ENCODE peak calls at places on chromosome 15, in ten cellular contexts. One of them, this sample, is unnamed.

GRCh38 chr15:45168751-45169551 is 18.8 kb downstream of the SHF start:
- DNase-seq in stimulated activated naive CD8-positive, alpha-beta T cell treated with anti-CD3 and anti-CD28 coated beads, Interleukin-15, Interleukin-2, amounts not matched to agents 100 U/mL and 50 U/mL, for 24 hours: no peak
- DNase-seq in NCI-H2029: no peak
- DNase-seq in hypothalamus: no peak
- DNase-seq in T-helper 9 cell: no peak
- DNase-seq in NCI-H1417: no peak
- DNase-seq in sigmoid colon: no peak
- DNase-seq in Ammon's horn: no peak
- DNase-seq in iris pigment epithelial cell: no peak
- DNase-seq in coronary artery: peak; percentile 70
- DNase-seq in this sample: no peak

GRCh38 chr15:98160236-98160635 is 199.7 kb downstream of the ARRDC4 start:
- DNase-seq in stimulated activated naive CD8-positive, alpha-beta T cell treated with anti-CD3 and anti-CD28 coated beads, Interleukin-15, Interleukin-2, amounts not matched to agents 100 U/mL and 50 U/mL, for 24 hours: peak; percentile 6
- DNase-seq in NCI-H2029: no peak
- DNase-seq in hypothalamus: no peak
- DNase-seq in T-helper 9 cell: no peak
- DNase-seq in NCI-H1417: no peak
- DNase-seq in sigmoid colon: no peak
- DNase-seq in Ammon's horn: no peak
- DNase-seq in iris pigment epithelial cell: no peak
- DNase-seq in coronary artery: no peak
- DNase-seq in this sample: no peak

GRCh38 chr15:31605467-31605931 is 278.9 kb downstream of the KLF13 start:
- DNase-seq in stimulated activated naive CD8-positive, alpha-beta T cell treated with anti-CD3 and anti-CD28 coated beads, Interleukin-15, Interleukin-2, amounts not matched to agents 100 U/mL and 50 U/mL, for 24 hours: peak; percentile 15
- DNase-seq in NCI-H2029: no peak
- DNase-seq in hypothalamus: peak; percentile 23
- DNase-seq in T-helper 9 cell: no peak
- DNase-seq in NCI-H1417: no peak
- DNase-seq in sigmoid colon: no peak
- DNase-seq in Ammon's horn: peak; percentile 27
- DNase-seq in iris pigment epithelial cell: no peak
- DNase-seq in coronary artery: no peak
- DNase-seq in this sample: no peak

GRCh38 chr15:80698636-80699035 is 3.5 kb downstream of the ABHD17C start:
- DNase-seq in stimulated activated naive CD8-positive, alpha-beta T cell treated with anti-CD3 and anti-CD28 coated beads, Interleukin-15, Interleukin-2, amounts not matched to agents 100 U/mL and 50 U/mL, for 24 hours: no peak
- DNase-seq in NCI-H2029: no peak
- DNase-seq in hypothalamus: no peak
- DNase-seq in T-helper 9 cell: no peak
- DNase-seq in NCI-H1417: no peak
- DNase-seq in sigmoid colon: no peak
- DNase-seq in Ammon's horn: no peak
- DNase-seq in iris pigment epithelial cell: peak; percentile 21
- DNase-seq in coronary artery: no peak
- DNase-seq in this sample: no peak

GRCh38 chr15:60744826-60745225 is 265.9 kb upstream of the ICE2 start:
- DNase-seq in stimulated activated naive CD8-positive, alpha-beta T cell treated with anti-CD3 and anti-CD28 coated beads, Interleukin-15, Interleukin-2, amounts not matched to agents 100 U/mL and 50 U/mL, for 24 hours: no peak
- DNase-seq in NCI-H2029: no peak
- DNase-seq in hypothalamus: peak; percentile 27
- DNase-seq in T-helper 9 cell: no peak
- DNase-seq in NCI-H1417: no peak
- DNase-seq in sigmoid colon: peak; percentile 74
- DNase-seq in Ammon's horn: peak; percentile 76
- DNase-seq in iris pigment epithelial cell: no peak
- DNase-seq in coronary artery: peak; percentile 79
- DNase-seq in this sample: no peak

GRCh38 chr15:63797901-63798300 is 35.8 kb downstream of the HERC1 start:
- DNase-seq in stimulated activated naive CD8-positive, alpha-beta T cell treated with anti-CD3 and anti-CD28 coated beads, Interleukin-15, Interleukin-2, amounts not matched to agents 100 U/mL and 50 U/mL, for 24 hours: no peak
- DNase-seq in NCI-H2029: no peak
- DNase-seq in hypothalamus: no peak
- DNase-seq in T-helper 9 cell: no peak
- DNase-seq in NCI-H1417: no peak
- DNase-seq in sigmoid colon: no peak
- DNase-seq in Ammon's horn: no peak
- DNase-seq in iris pigment epithelial cell: no peak
- DNase-seq in coronary artery: no peak
- DNase-seq in this sample: no peak

GRCh38 chr15:42057744-42058646 is 36.4 kb downstream of the PLA2G4D start:
- DNase-seq in stimulated activated naive CD8-positive, alpha-beta T cell treated with anti-CD3 and anti-CD28 coated beads, Interleukin-15, Interleukin-2, amounts not matched to agents 100 U/mL and 50 U/mL, for 24 hours: no peak
- DNase-seq in NCI-H2029: no peak
- DNase-seq in hypothalamus: no peak
- DNase-seq in T-helper 9 cell: no peak
- DNase-seq in NCI-H1417: no peak
- DNase-seq in sigmoid colon: no peak
- DNase-seq in Ammon's horn: no peak
- DNase-seq in iris pigment epithelial cell: no peak
- DNase-seq in coronary artery: peak; percentile 67
- DNase-seq in this sample: no peak

GRCh38 chr15:57685719-57686118 is 20.8 kb upstream of the POLR2M start:
- DNase-seq in stimulated activated naive CD8-positive, alpha-beta T cell treated with anti-CD3 and anti-CD28 coated beads, Interleukin-15, Interleukin-2, amounts not matched to agents 100 U/mL and 50 U/mL, for 24 hours: no peak
- DNase-seq in NCI-H2029: no peak
- DNase-seq in hypothalamus: no peak
- DNase-seq in T-helper 9 cell: no peak
- DNase-seq in NCI-H1417: no peak
- DNase-seq in sigmoid colon: no peak
- DNase-seq in Ammon's horn: no peak
- DNase-seq in iris pigment epithelial cell: peak; percentile 17
- DNase-seq in coronary artery: no peak
- DNase-seq in this sample: no peak

GRCh38 chr15:41096178-41096577 is 19.9 kb downstream of the INO80 start:
- DNase-seq in stimulated activated naive CD8-positive, alpha-beta T cell treated with anti-CD3 and anti-CD28 coated beads, Interleukin-15, Interleukin-2, amounts not matched to agents 100 U/mL and 50 U/mL, for 24 hours: no peak
- DNase-seq in NCI-H2029: no peak
- DNase-seq in hypothalamus: no peak
- DNase-seq in T-helper 9 cell: no peak
- DNase-seq in NCI-H1417: no peak
- DNase-seq in sigmoid colon: no peak
- DNase-seq in Ammon's horn: no peak
- DNase-seq in iris pigment epithelial cell: no peak
- DNase-seq in coronary artery: no peak
- DNase-seq in this sample: no peak

GRCh38 chr15:79099692-79100091 is 9.1 kb upstream of the RASGRF1 start:
- DNase-seq in stimulated activated naive CD8-positive, alpha-beta T cell treated with anti-CD3 and anti-CD28 coated beads, Interleukin-15, Interleukin-2, amounts not matched to agents 100 U/mL and 50 U/mL, for 24 hours: no peak
- DNase-seq in NCI-H2029: no peak
- DNase-seq in hypothalamus: no peak
- DNase-seq in T-helper 9 cell: no peak
- DNase-seq in NCI-H1417: no peak
- DNase-seq in sigmoid colon: no peak
- DNase-seq in Ammon's horn: no peak
- DNase-seq in iris pigment epithelial cell: peak; percentile 6
- DNase-seq in coronary artery: peak; percentile 22
- DNase-seq in this sample: no peak

GRCh38 chr15:68589783-68590710 is 11.3 kb downstream of the CORO2B start:
- DNase-seq in stimulated activated naive CD8-positive, alpha-beta T cell treated with anti-CD3 and anti-CD28 coated beads, Interleukin-15, Interleukin-2, amounts not matched to agents 100 U/mL and 50 U/mL, for 24 hours: no peak
- DNase-seq in NCI-H2029: no peak
- DNase-seq in hypothalamus: peak; percentile 63
- DNase-seq in T-helper 9 cell: no peak
- DNase-seq in NCI-H1417: no peak
- DNase-seq in sigmoid colon: no peak
- DNase-seq in Ammon's horn: peak; percentile 75
- DNase-seq in iris pigment epithelial cell: no peak
- DNase-seq in coronary artery: no peak
- DNase-seq in this sample: no peak

GRCh38 chr15:98889930-98890695 is 117.5 kb downstream of the PGPEP1L start:
- DNase-seq in stimulated activated naive CD8-positive, alpha-beta T cell treated with anti-CD3 and anti-CD28 coated beads, Interleukin-15, Interleukin-2, amounts not matched to agents 100 U/mL and 50 U/mL, for 24 hours: no peak
- DNase-seq in NCI-H2029: no peak
- DNase-seq in hypothalamus: no peak
- DNase-seq in T-helper 9 cell: no peak
- DNase-seq in NCI-H1417: no peak
- DNase-seq in sigmoid colon: no peak
- DNase-seq in Ammon's horn: no peak
- DNase-seq in iris pigment epithelial cell: peak; percentile 95
- DNase-seq in coronary artery: no peak
- DNase-seq in this sample: no peak

GRCh38 chr15:41950505-41950904 is 21.9 kb downstream of the EHD4 start:
- DNase-seq in stimulated activated naive CD8-positive, alpha-beta T cell treated with anti-CD3 and anti-CD28 coated beads, Interleukin-15, Interleukin-2, amounts not matched to agents 100 U/mL and 50 U/mL, for 24 hours: no peak
- DNase-seq in NCI-H2029: no peak
- DNase-seq in hypothalamus: no peak
- DNase-seq in T-helper 9 cell: no peak
- DNase-seq in NCI-H1417: no peak
- DNase-seq in sigmoid colon: no peak
- DNase-seq in Ammon's horn: no peak
- DNase-seq in iris pigment epithelial cell: no peak
- DNase-seq in coronary artery: no peak
- DNase-seq in this sample: no peak

GRCh38 chr15:33864360-33865075 is 103.8 kb upstream of the CHRM5 start:
- DNase-seq in stimulated activated naive CD8-positive, alpha-beta T cell treated with anti-CD3 and anti-CD28 coated beads, Interleukin-15, Interleukin-2, amounts not matched to agents 100 U/mL and 50 U/mL, for 24 hours: no peak
- DNase-seq in NCI-H2029: no peak
- DNase-seq in hypothalamus: peak; percentile 53
- DNase-seq in T-helper 9 cell: no peak
- DNase-seq in NCI-H1417: no peak
- DNase-seq in sigmoid colon: no peak
- DNase-seq in Ammon's horn: no peak
- DNase-seq in iris pigment epithelial cell: peak; percentile 8
- DNase-seq in coronary artery: no peak
- DNase-seq in this sample: no peak

GRCh38 chr15:81400640-81401236 is 26.7 kb upstream of the TMC3 start:
- DNase-seq in stimulated activated naive CD8-positive, alpha-beta T cell treated with anti-CD3 and anti-CD28 coated beads, Interleukin-15, Interleukin-2, amounts not matched to agents 100 U/mL and 50 U/mL, for 24 hours: no peak
- DNase-seq in NCI-H2029: peak; percentile 9
- DNase-seq in hypothalamus: peak; percentile 5
- DNase-seq in T-helper 9 cell: no peak
- DNase-seq in NCI-H1417: peak; percentile 24
- DNase-seq in sigmoid colon: no peak
- DNase-seq in Ammon's horn: peak; percentile 37
- DNase-seq in iris pigment epithelial cell: peak; percentile 63
- DNase-seq in coronary artery: no peak
- DNase-seq in this sample: peak; percentile 41

GRCh38 chr15:51390932-51391432 is 49.5 kb downstream of the GLDN start:
- DNase-seq in stimulated activated naive CD8-positive, alpha-beta T cell treated with anti-CD3 and anti-CD28 coated beads, Interleukin-15, Interleukin-2, amounts not matched to agents 100 U/mL and 50 U/mL, for 24 hours: no peak
- DNase-seq in NCI-H2029: no peak
- DNase-seq in hypothalamus: no peak
- DNase-seq in T-helper 9 cell: no peak
- DNase-seq in NCI-H1417: no peak
- DNase-seq in sigmoid colon: no peak
- DNase-seq in Ammon's horn: no peak
- DNase-seq in iris pigment epithelial cell: no peak
- DNase-seq in coronary artery: no peak
- DNase-seq in this sample: no peak

GRCh38 chr15:40911139-40911538 is 16.9 kb downstream of the VPS18 start:
- DNase-seq in stimulated activated naive CD8-positive, alpha-beta T cell treated with anti-CD3 and anti-CD28 coated beads, Interleukin-15, Interleukin-2, amounts not matched to agents 100 U/mL and 50 U/mL, for 24 hours: no peak
- DNase-seq in NCI-H2029: peak; percentile 19
- DNase-seq in hypothalamus: no peak
- DNase-seq in T-helper 9 cell: no peak
- DNase-seq in NCI-H1417: no peak
- DNase-seq in sigmoid colon: no peak
- DNase-seq in Ammon's horn: no peak
- DNase-seq in iris pigment epithelial cell: no peak
- DNase-seq in coronary artery: no peak
- DNase-seq in this sample: no peak

GRCh38 chr15:83284563-83285283 is at the start of gene BNC1:
- DNase-seq in stimulated activated naive CD8-positive, alpha-beta T cell treated with anti-CD3 and anti-CD28 coated beads, Interleukin-15, Interleukin-2, amounts not matched to agents 100 U/mL and 50 U/mL, for 24 hours: peak; percentile 4
- DNase-seq in NCI-H2029: no peak
- DNase-seq in hypothalamus: no peak
- DNase-seq in T-helper 9 cell: no peak
- DNase-seq in NCI-H1417: no peak
- DNase-seq in sigmoid colon: no peak
- DNase-seq in Ammon's horn: no peak
- DNase-seq in iris pigment epithelial cell: peak; percentile 50
- DNase-seq in coronary artery: no peak
- DNase-seq in this sample: no peak

GRCh38 chr15:40309344-40309862 is 1.7 kb upstream of the PLCB2 start:
- DNase-seq in stimulated activated naive CD8-positive, alpha-beta T cell treated with anti-CD3 and anti-CD28 coated beads, Interleukin-15, Interleukin-2, amounts not matched to agents 100 U/mL and 50 U/mL, for 24 hours: no peak
- DNase-seq in NCI-H2029: no peak
- DNase-seq in hypothalamus: no peak
- DNase-seq in T-helper 9 cell: no peak
- DNase-seq in NCI-H1417: no peak
- DNase-seq in sigmoid colon: no peak
- DNase-seq in Ammon's horn: no peak
- DNase-seq in iris pigment epithelial cell: no peak
- DNase-seq in coronary artery: no peak
- DNase-seq in this sample: no peak

GRCh38 chr15:87200149-87200548 is 1056.4 kb downstream of the NTRK3 start:
- DNase-seq in stimulated activated naive CD8-positive, alpha-beta T cell treated with anti-CD3 and anti-CD28 coated beads, Interleukin-15, Interleukin-2, amounts not matched to agents 100 U/mL and 50 U/mL, for 24 hours: no peak
- DNase-seq in NCI-H2029: no peak
- DNase-seq in hypothalamus: no peak
- DNase-seq in T-helper 9 cell: no peak
- DNase-seq in NCI-H1417: no peak
- DNase-seq in sigmoid colon: no peak
- DNase-seq in Ammon's horn: no peak
- DNase-seq in iris pigment epithelial cell: no peak
- DNase-seq in coronary artery: no peak
- DNase-seq in this sample: no peak

GRCh38 chr15:85920926-85921325 is 126.2 kb upstream of the KLHL25 start:
- DNase-seq in stimulated activated naive CD8-positive, alpha-beta T cell treated with anti-CD3 and anti-CD28 coated beads, Interleukin-15, Interleukin-2, amounts not matched to agents 100 U/mL and 50 U/mL, for 24 hours: no peak
- DNase-seq in NCI-H2029: no peak
- DNase-seq in hypothalamus: no peak
- DNase-seq in T-helper 9 cell: no peak
- DNase-seq in NCI-H1417: peak; percentile 4
- DNase-seq in sigmoid colon: no peak
- DNase-seq in Ammon's horn: peak; percentile 22
- DNase-seq in iris pigment epithelial cell: no peak
- DNase-seq in coronary artery: no peak
- DNase-seq in this sample: no peak

GRCh38 chr15:62873203-62873602 is 169.3 kb upstream of the TPM1 start:
- DNase-seq in stimulated activated naive CD8-positive, alpha-beta T cell treated with anti-CD3 and anti-CD28 coated beads, Interleukin-15, Interleukin-2, amounts not matched to agents 100 U/mL and 50 U/mL, for 24 hours: no peak
- DNase-seq in NCI-H2029: no peak
- DNase-seq in hypothalamus: no peak
- DNase-seq in T-helper 9 cell: no peak
- DNase-seq in NCI-H1417: no peak
- DNase-seq in sigmoid colon: no peak
- DNase-seq in Ammon's horn: no peak
- DNase-seq in iris pigment epithelial cell: no peak
- DNase-seq in coronary artery: no peak
- DNase-seq in this sample: no peak

GRCh38 chr15:35123743-35124142 is 38.6 kb upstream of the NANOGP8 start:
- DNase-seq in stimulated activated naive CD8-positive, alpha-beta T cell treated with anti-CD3 and anti-CD28 coated beads, Interleukin-15, Interleukin-2, amounts not matched to agents 100 U/mL and 50 U/mL, for 24 hours: no peak
- DNase-seq in NCI-H2029: no peak
- DNase-seq in hypothalamus: no peak
- DNase-seq in T-helper 9 cell: no peak
- DNase-seq in NCI-H1417: no peak
- DNase-seq in sigmoid colon: no peak
- DNase-seq in Ammon's horn: no peak
- DNase-seq in iris pigment epithelial cell: peak; percentile 4
- DNase-seq in coronary artery: no peak
- DNase-seq in this sample: no peak

GRCh38 chr15:40985541-40986330 is 32.5 kb downstream of the CHAC1 start:
- DNase-seq in stimulated activated naive CD8-positive, alpha-beta T cell treated with anti-CD3 and anti-CD28 coated beads, Interleukin-15, Interleukin-2, amounts not matched to agents 100 U/mL and 50 U/mL, for 24 hours: no peak
- DNase-seq in NCI-H2029: no peak
- DNase-seq in hypothalamus: no peak
- DNase-seq in T-helper 9 cell: no peak
- DNase-seq in NCI-H1417: no peak
- DNase-seq in sigmoid colon: no peak
- DNase-seq in Ammon's horn: no peak
- DNase-seq in iris pigment epithelial cell: peak; percentile 66
- DNase-seq in coronary artery: no peak
- DNase-seq in this sample: no peak